ENCODE peak calls at places on chromosome 11, in five cellular contexts. Y is tibial artery, U is right lobe of liver, I is AG09309, X is AG04450. O is an unnamed sample.

GRCh38 chr11:35675901-35676610 is 13.5 kb downstream of the TRIM44 start:
- DNase-seq in I (no peak), U (no peak), X (no peak), Y (no peak), O (no peak)

GRCh38 chr11:19241260-19242183 is 777 bp upstream of the E2F8 start:
- DNase-seq in Y (no peak), X (no peak), I (no peak), U (peak; percentile 64), O (peak; percentile 72)

GRCh38 chr11:115170133-115170815 is 333.9 kb downstream of the CADM1 start:
- DNase-seq in U (no peak), I (no peak), X (no peak), Y (no peak), O (peak; percentile 58)

GRCh38 chr11:116871248-116871647 is 33.8 kb upstream of the APOA1 start:
- DNase-seq in U (no peak), I (peak; percentile 82), X (no peak), Y (no peak), O (no peak)

GRCh38 chr11:26665946-26666345 is 55.9 kb downstream of the SLC5A12 start:
- DNase-seq in U (no peak), X (no peak), I (no peak), Y (no peak), O (no peak)

GRCh38 chr11:132409591-132410375 is 1039.4 kb downstream of the NTM start:
- DNase-seq in I (no peak), Y (no peak), X (no peak), U (no peak), O (no peak)

GRCh38 chr11:73249304-73249703 is 22.8 kb upstream of the P2RY6 start:
- DNase-seq in I (no peak), X (no peak), U (peak; percentile 13), Y (peak; percentile 16), O (no peak)

GRCh38 chr11:9016916-9017642 is 13.3 kb upstream of the NRIP3 start:
- DNase-seq in Y (no peak), U (no peak), I (no peak), X (no peak), O (no peak)

GRCh38 chr11:67563354-67564114 is 20.1 kb upstream of the GSTP1 start:
- DNase-seq in X (peak; percentile 72), U (no peak), Y (no peak), I (peak; percentile 17), O (no peak)

GRCh38 chr11:3143136-3143880 is 21.8 kb downstream of the OSBPL5 start:
- DNase-seq in Y (no peak), X (no peak), U (no peak), I (no peak), O (no peak)

GRCh38 chr11:130070109-130070828 is 575 bp downstream of the APLP2 start:
- DNase-seq in X (no peak), I (no peak), Y (peak; percentile 70), U (peak; percentile 74), O (peak; percentile 60)

GRCh38 chr11:131580466-131580865 is 210.1 kb downstream of the NTM start:
- DNase-seq in X (no peak), U (no peak), I (peak; percentile 60), Y (no peak), O (no peak)

GRCh38 chr11:59197990-59198389 is 14.7 kb downstream of the MPEG1 start:
- DNase-seq in U (peak; percentile 77), X (no peak), I (peak; percentile 34), Y (peak; percentile 94), O (no peak)

GRCh38 chr11:122293298-122294023 is 177.4 kb upstream of the BLID start:
- DNase-seq in I (peak; percentile 8), Y (no peak), X (no peak), U (no peak), O (no peak)
- TF ChIP-seq CTCF in I (peak; percentile 42), Y (peak; percentile 20), X (peak; percentile 37), U (peak; percentile 29), O (no peak)

GRCh38 chr11:46450846-46451470 is 59.4 kb upstream of the CHRM4 start:
- DNase-seq in X (no peak), U (no peak), Y (no peak), I (no peak), O (no peak)
- TF ChIP-seq CTCF in X (no peak), U (no peak), Y (no peak), I (no peak), O (no peak)

GRCh38 chr11:122814401-122814800 is 23.9 kb upstream of the CRTAM start:
- DNase-seq in I (no peak), X (no peak), U (no peak), Y (no peak), O (no peak)
- TF ChIP-seq CTCF in I (peak; percentile 10), X (peak; percentile 17), U (no peak), Y (no peak), O (no peak)

DNA sequence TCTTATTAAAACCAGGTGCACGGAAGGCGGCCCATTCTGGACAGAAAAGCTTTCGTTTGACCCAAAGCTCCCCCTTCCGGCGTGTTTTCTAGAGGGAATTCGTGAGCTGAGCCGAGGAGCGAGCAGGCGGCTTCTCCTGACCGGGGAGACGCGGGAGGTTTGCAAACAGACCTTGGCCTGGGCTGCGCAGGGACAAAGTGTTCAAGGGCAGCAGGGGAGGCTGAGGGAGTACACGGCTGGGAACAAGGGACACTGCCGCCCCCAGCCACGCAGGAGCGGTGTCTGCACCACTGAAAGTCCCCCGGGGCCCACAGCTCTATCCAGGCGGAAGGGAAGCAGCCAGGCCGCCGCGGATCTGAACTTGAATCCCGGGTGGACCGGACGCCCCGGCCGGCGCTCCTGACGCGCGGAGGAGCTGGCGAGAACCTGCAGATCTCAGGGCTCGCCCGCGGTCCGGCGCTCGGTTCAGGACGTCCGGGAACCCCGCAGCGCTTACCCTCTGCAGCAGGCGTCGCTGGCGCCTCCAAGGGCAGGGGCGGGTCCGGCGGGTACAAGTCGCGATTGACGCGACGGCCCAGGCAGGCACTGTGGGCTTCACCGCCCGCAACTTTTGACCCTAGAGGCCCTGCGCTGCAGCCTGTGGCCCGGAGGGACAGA is 101.9 kb downstream of the WT1 start:
- DNase-seq in U (peak; percentile 75), I (no peak), X (peak; percentile 4), Y (peak; percentile 70), O (peak; percentile 75)
- TF ChIP-seq CTCF in U (peak; percentile 30), I (peak; percentile 46), X (peak; percentile 40), Y (peak; percentile 28), O (no peak)

GRCh38 chr11:27720277-27720830 is 20.1 kb upstream of the BDNF start:
- DNase-seq in U (no peak), X (no peak), I (no peak), Y (no peak), O (peak; percentile 90)
- TF ChIP-seq CTCF in U (no peak), X (peak; percentile 40), I (peak; percentile 30), Y (no peak), O (peak; percentile 29)

GRCh38 chr11:68617925-68618809 is 66.2 kb upstream of the GAL start:
- DNase-seq in Y (no peak), X (no peak), I (no peak), U (no peak), O (no peak)

DNA sequence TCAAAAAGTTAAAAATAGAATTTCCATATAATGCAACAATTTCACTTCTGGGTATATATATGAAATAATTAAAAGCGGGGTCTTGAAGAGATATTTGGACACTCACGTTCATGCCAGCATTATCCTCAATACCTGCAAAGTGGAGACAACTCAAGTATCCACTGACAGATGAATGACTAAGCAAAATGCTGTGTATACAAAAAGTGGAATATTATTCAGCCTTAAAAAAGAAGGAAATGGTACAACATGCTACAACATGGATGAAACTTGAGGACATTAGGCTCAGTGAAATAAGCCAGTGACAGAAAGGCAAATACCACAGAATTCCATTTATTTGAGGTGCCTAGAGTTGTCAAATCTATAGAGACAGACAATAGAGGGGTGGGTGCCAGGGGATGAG is 62.5 kb upstream of the GAL start:
- DNase-seq in Y (no peak), U (no peak), I (no peak), X (no peak), O (no peak)
- TF ChIP-seq CTCF in Y (no peak), U (no peak), I (no peak), X (no peak), O (no peak)

GRCh38 chr11:22539851-22540376 is 85.7 kb downstream of the FANCF start:
- DNase-seq in I (no peak), U (no peak), Y (no peak), X (no peak), O (no peak)
- TF ChIP-seq CTCF in I (peak; percentile 37), U (peak; percentile 33), Y (no peak), X (peak; percentile 53), O (peak; percentile 58)